ENCODE peak calls at places on chromosome 20, in eight cellular contexts. Z is neural crest cell, G is T-cell, W is left kidney, T is psoas muscle, U is fibroblast of gingiva, R is retinal pigment epithelial cell, I is omental fat pad. V is an unnamed sample.
A peak's percentile ranks its signal among the peaks of the same experiment; 100 is the strongest.

GRCh38 chr20:45341939-45342862 is 6.0 kb downstream of the SDC4 start:
- DNase-seq in I (no peak), T (peak; percentile 83), G (no peak), R (peak; percentile 74), W (peak; percentile 85), Z (no peak), U (peak; percentile 52), V (no peak)

GRCh38 chr20:859661-860294 is 26.3 kb downstream of the FAM110A start:
- DNase-seq in I (no peak), R (no peak), G (no peak), Z (no peak), W (no peak), U (no peak), T (no peak), V (no peak)

GRCh38 chr20:43379239-43379917 is 78.3 kb upstream of the SRSF6 start:
- DNase-seq in U (no peak), W (no peak), T (no peak), R (no peak), Z (no peak), I (no peak), G (no peak), V (no peak)

GRCh38 chr20:53751394-53752368 is 158.0 kb upstream of the ZNF217 start:
- DNase-seq in G (no peak), R (no peak), U (no peak), W (no peak), T (no peak), I (no peak), Z (no peak), V (no peak)

GRCh38 chr20:60210779-60211617 is 252.8 kb downstream of the CDH26 start:
- DNase-seq in T (peak; percentile 80), G (peak; percentile 17), W (peak; percentile 80), I (peak; percentile 46), U (peak; percentile 36), Z (peak; percentile 77), R (no peak), V (peak; percentile 49)

GRCh38 chr20:38805502-38805957 is at the start of gene PPP1R16B:
- DNase-seq in Z (peak; percentile 54), I (no peak), T (peak; percentile 59), W (peak; percentile 83), G (peak; percentile 64), R (no peak), U (no peak), V (peak; percentile 21)

GRCh38 chr20:34083137-34083536 is 28.9 kb downstream of the EIF2S2 start:
- DNase-seq in I (no peak), R (peak; percentile 94), G (no peak), U (peak; percentile 92), T (peak; percentile 89), Z (no peak), W (no peak), V (no peak)

GRCh38 chr20:2402271-2402980 is 21.7 kb downstream of the TGM6 start:
- DNase-seq in T (no peak), I (no peak), W (peak; percentile 61), Z (no peak), R (peak; percentile 31), G (no peak), U (no peak), V (no peak)

GRCh38 chr20:52340036-52340634 is 148.6 kb upstream of the ZFP64 start:
- DNase-seq in I (no peak), Z (no peak), R (no peak), T (no peak), W (peak; percentile 17), G (no peak), U (no peak), V (peak; percentile 79)

GRCh38 chr20:539848-540247 is 3.7 kb downstream of the CSNK2A1 start:
- DNase-seq in G (no peak), W (no peak), Z (no peak), R (no peak), U (peak; percentile 42), I (no peak), T (no peak), V (no peak)

GRCh38 chr20:46027245-46027853 is 1.7 kb upstream of the SLC12A5 start:
- DNase-seq in R (peak; percentile 18), T (no peak), G (no peak), I (no peak), W (peak; percentile 89), Z (peak; percentile 54), U (peak; percentile 9), V (no peak)

GRCh38 chr20:13118676-13119075 is 102.4 kb upstream of the ISM1 start:
- DNase-seq in Z (no peak), G (no peak), W (no peak), R (no peak), U (no peak), I (no peak), T (no peak), V (no peak)

GRCh38 chr20:44776977-44777376 is 31.3 kb downstream of the KCNK15 start:
- DNase-seq in Z (peak; percentile 41), U (no peak), G (no peak), T (no peak), R (no peak), W (peak; percentile 86), I (no peak), V (no peak)

GRCh38 chr20:45070932-45071632 is 29.8 kb downstream of the KCNS1 start:
- DNase-seq in T (no peak), Z (no peak), U (peak; percentile 49), R (no peak), W (peak; percentile 5), I (no peak), G (no peak), V (no peak)

GRCh38 chr20:43996240-43996930 is 81.7 kb downstream of the TOX2 start:
- DNase-seq in T (no peak), U (no peak), Z (no peak), R (no peak), I (no peak), W (no peak), G (no peak), V (no peak)

GRCh38 chr20:23638309-23638708 is 554 bp upstream of the CST3 start:
- DNase-seq in W (no peak), G (no peak), T (no peak), R (no peak), U (no peak), I (no peak), Z (no peak), V (no peak)

GRCh38 chr20:35947489-35947888 is 6.8 kb downstream of the SCAND1 start:
- DNase-seq in G (no peak), T (no peak), U (peak; percentile 10), I (no peak), W (peak; percentile 44), Z (no peak), R (no peak), V (no peak)

GRCh38 chr20:10306440-10307358 is 88.1 kb downstream of the SNAP25 start:
- DNase-seq in Z (no peak), T (no peak), G (no peak), R (no peak), W (no peak), U (no peak), I (no peak), V (no peak)

GRCh38 chr20:56393133-56393472 is 658 bp downstream of the CSTF1 start:
- DNase-seq in G (no peak), R (no peak), Z (no peak), I (no peak), T (no peak), W (peak; percentile 5), U (no peak), V (no peak)

GRCh38 chr20:23404196-23404595 is 17.1 kb downstream of the NAPB start:
- DNase-seq in G (no peak), R (no peak), W (no peak), I (no peak), Z (no peak), T (no peak), U (no peak), V (no peak)

GRCh38 chr20:47448429-47448828 is 53.3 kb upstream of the NCOA3 start:
- DNase-seq in R (no peak), W (no peak), G (no peak), Z (no peak), T (no peak), U (no peak), I (no peak), V (no peak)

GRCh38 chr20:47150403-47151152 is 205.9 kb downstream of the ZMYND8 start:
- DNase-seq in U (peak; percentile 60), W (peak; percentile 93), I (no peak), R (no peak), Z (peak; percentile 65), G (no peak), T (peak; percentile 61), V (peak; percentile 14)

GRCh38 chr20:8796088-8796665 is 272.7 kb upstream of the PLCB4 start:
- DNase-seq in I (no peak), W (no peak), G (no peak), R (no peak), U (peak; percentile 58), T (no peak), Z (no peak), V (no peak)

GRCh38 chr20:45776931-45777330 is 14.8 kb downstream of the WFDC3 start:
- DNase-seq in R (no peak), T (no peak), W (no peak), I (no peak), Z (no peak), G (no peak), U (no peak), V (no peak)